ENCODE peak calls at places on chromosomes 5 and 9, in seven cellular contexts. B, O, I, V, T, L and E are unnamed samples.

GRCh38 chr5:11269515-11269914 is 508.5 kb upstream of the DAP start:
- DNase-seq in B (no peak), O (no peak), I (no peak), V (no peak), T (no peak), L (no peak), E (no peak)

GRCh38 chr5:114018178-114018577 is 343.7 kb upstream of the KCNN2 start:
- DNase-seq in B (no peak), O (no peak), I (peak; percentile 1), V (no peak), T (no peak), L (no peak), E (no peak)

GRCh38 chr9:129436751-129437625 is 183.9 kb downstream of the C9orf50 start:
- DNase-seq in B (no peak), O (peak; percentile 85), I (peak; percentile 57), V (peak; percentile 85), T (peak; percentile 90), L (peak; percentile 36), E (peak; percentile 84)

GRCh38 chr9:75239176-75239575 is 150.9 kb downstream of the OSTF1 start:
- DNase-seq in B (no peak), O (peak; percentile 55), I (peak; percentile 29), V (peak; percentile 56), T (no peak), L (no peak), E (no peak)

GRCh38 chr9:108245331-108245730 is 610.5 kb downstream of the ACTL7B start:
- DNase-seq in B (no peak), O (no peak), I (no peak), V (no peak), T (no peak), L (no peak), E (no peak)

GRCh38 chr5:96855041-96855872 is 21.0 kb upstream of the ERAP2 start:
- DNase-seq in B (no peak), O (no peak), I (peak; percentile 84), V (no peak), T (no peak), L (no peak), E (no peak)

GRCh38 chr5:123819818-123820217 is 307.8 kb downstream of the CSNK1G3 start:
- DNase-seq in B (no peak), O (no peak), I (peak; percentile 93), V (no peak), T (no peak), L (no peak), E (no peak)

GRCh38 chr5:157342822-157343402 is 77.0 kb downstream of the CYFIP2 start:
- DNase-seq in B (no peak), O (peak; percentile 31), I (no peak), V (no peak), T (no peak), L (no peak), E (no peak)

GRCh38 chr5:40093550-40093949 is 586.2 kb upstream of the PTGER4 start:
- DNase-seq in B (no peak), O (no peak), I (no peak), V (no peak), T (no peak), L (no peak), E (no peak)

GRCh38 chr9:98330831-98331230 is 75.4 kb upstream of the TBC1D2 start:
- DNase-seq in B (no peak), O (no peak), I (peak; percentile 97), V (no peak), T (no peak), L (no peak), E (no peak)

GRCh38 chr9:118896356-118897000 is 472.8 kb downstream of the BRINP1 start:
- DNase-seq in B (no peak), O (no peak), I (no peak), V (no peak), T (no peak), L (no peak), E (no peak)

GRCh38 chr5:63916786-63917185 is 45.5 kb downstream of the HTR1A start:
- DNase-seq in B (no peak), O (no peak), I (no peak), V (no peak), T (no peak), L (no peak), E (no peak)

GRCh38 chr5:80182802-80183645 is 72.8 kb downstream of the SERINC5 start:
- DNase-seq in B (no peak), O (no peak), I (no peak), V (no peak), T (no peak), L (no peak), E (no peak)

GRCh38 chr5:1757511-1757910 is 42.1 kb downstream of the MRPL36 start:
- DNase-seq in B (no peak), O (peak; percentile 24), I (no peak), V (no peak), T (peak; percentile 13), L (no peak), E (peak; percentile 2)

GRCh38 chr5:5340206-5340729 is 82.2 kb upstream of the ICE1 start:
- DNase-seq in B (no peak), O (peak; percentile 28), I (peak; percentile 83), V (peak; percentile 17), T (peak; percentile 87), L (peak; percentile 72), E (peak; percentile 90)

GRCh38 chr9:88303785-88304495 is 84.3 kb upstream of the SPIN1 start:
- DNase-seq in B (peak; percentile 23), O (no peak), I (peak; percentile 58), V (no peak), T (no peak), L (no peak), E (no peak)

GRCh38 chr5:172632346-172633092 is 8.5 kb upstream of the NEURL1B start:
- DNase-seq in B (no peak), O (no peak), I (no peak), V (no peak), T (no peak), L (no peak), E (no peak)

GRCh38 chr9:109574061-109574882 is 76.2 kb upstream of the PTPN3 start:
- DNase-seq in B (peak; percentile 5), O (no peak), I (peak; percentile 68), V (peak; percentile 14), T (no peak), L (no peak), E (no peak)

GRCh38 chr5:178462846-178463245 is 127.3 kb downstream of the COL23A1 start:
- DNase-seq in B (no peak), O (no peak), I (no peak), V (peak; percentile 93), T (no peak), L (no peak), E (no peak)

GRCh38 chr5:67515020-67515689 is 318.6 kb upstream of the CD180 start:
- DNase-seq in B (no peak), O (no peak), I (no peak), V (no peak), T (no peak), L (no peak), E (no peak)

GRCh38 chr5:16547200-16547842 is 69.5 kb downstream of the RETREG1 start:
- DNase-seq in B (no peak), O (no peak), I (no peak), V (no peak), T (no peak), L (no peak), E (no peak)

GRCh38 chr9:96874947-96875459 is 20.7 kb upstream of the ZNF782 start:
- DNase-seq in B (peak; percentile 40), O (peak; percentile 72), I (peak; percentile 59), V (peak; percentile 65), T (no peak), L (peak; percentile 71), E (no peak)

DNA sequence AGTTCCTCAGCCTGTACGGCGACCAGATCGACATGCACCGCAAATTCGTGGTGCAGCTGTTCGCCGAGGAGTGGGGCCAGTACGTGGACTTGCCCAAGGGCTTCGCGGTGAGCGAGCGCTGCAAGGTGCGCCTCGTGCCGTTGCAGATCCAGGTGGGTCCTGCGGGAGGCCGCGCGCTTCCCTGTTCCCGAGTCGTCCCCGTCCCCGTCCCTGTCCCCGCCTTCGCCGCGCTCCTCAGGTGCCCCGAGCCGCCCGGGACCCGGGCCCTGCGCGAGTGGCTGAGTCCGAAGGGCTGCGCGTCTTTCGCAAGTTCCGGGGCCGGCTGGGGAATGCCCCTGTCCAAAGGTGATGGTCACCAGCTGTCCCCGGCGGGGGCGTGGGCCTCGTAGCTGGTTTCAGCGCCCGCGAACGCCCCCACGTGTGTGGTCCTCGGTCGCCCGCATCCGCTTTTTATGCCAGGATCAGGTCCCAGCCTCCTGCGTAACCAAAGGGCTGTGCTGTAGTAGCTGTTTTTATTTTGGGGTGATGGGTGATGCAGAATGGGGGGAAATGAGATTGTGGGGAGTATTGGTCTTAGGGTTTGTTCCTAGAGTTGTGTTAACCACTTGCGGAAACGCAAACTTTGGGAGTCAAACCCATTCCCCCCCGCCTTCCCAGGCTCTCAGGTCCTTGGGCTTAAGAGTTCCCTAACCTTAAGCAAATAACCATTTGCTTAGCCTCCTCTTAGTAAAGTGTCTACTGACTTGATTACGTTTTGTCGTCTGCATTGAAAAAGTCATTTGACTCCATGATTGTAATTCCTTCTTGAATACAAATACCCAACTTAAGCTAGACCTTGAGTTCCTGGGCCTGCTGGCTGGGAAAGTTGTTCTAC is 612 bp downstream of the ISOC1 start:
- DNase-seq in B (peak; percentile 21), O (peak; percentile 68), I (peak; percentile 31), V (peak; percentile 69), T (peak; percentile 76), L (peak; percentile 25), E (peak; percentile 67)
- TF ChIP-seq POLR2A in B (peak; percentile 67), O (no peak), I (no peak), V (no peak), T (no peak), L (no peak), E (no peak)

GRCh38 chr5:150630016-150630415 is 10.4 kb upstream of the SYNPO start:
- DNase-seq in B (no peak), O (no peak), I (no peak), V (no peak), T (peak; percentile 53), L (no peak), E (no peak)
- H3K4me1 ChIP-seq in B (peaks cover 14% of the 10 kb centered on the region), O (peaks cover 62% of the 10 kb centered on the region), I (peaks cover 48% of the 10 kb centered on the region), V (peaks cover 60% of the 10 kb centered on the region), T (peaks cover 17% of the 10 kb centered on the region), L (peaks cover 1% of the 10 kb centered on the region), E (peaks cover 2% of the 10 kb centered on the region)

GRCh38 chr5:177220576-177220975 is 82.9 kb downstream of the RAB24 start:
- DNase-seq in B (no peak), O (no peak), I (no peak), V (peak; percentile 29), T (no peak), L (no peak), E (no peak)
- H3K36me3 ChIP-seq in B (peaks cover 8% of the 10 kb centered on the region), O (peaks cover 12% of the 10 kb centered on the region), I (peaks cover 4% of the 10 kb centered on the region), V (no peaks in the 10 kb centered on the region), T (no peaks in the 10 kb centered on the region), L (no peaks in the 10 kb centered on the region), E (no peaks in the 10 kb centered on the region)

GRCh38 chr5:115298811-115299210 is 2.4 kb upstream of the CCDC112 start:
- DNase-seq in B (no peak), O (no peak), I (no peak), V (no peak), T (no peak), L (no peak), E (no peak)

GRCh38 chr5:115297043-115297442 is 589 bp upstream of the CCDC112 start:
- DNase-seq in B (no peak), O (no peak), I (no peak), V (no peak), T (no peak), L (no peak), E (no peak)

GRCh38 chr5:115295775-115296129 is 702 bp downstream of the CCDC112 start:
- DNase-seq in B (no peak), O (no peak), I (no peak), V (no peak), T (no peak), L (no peak), E (no peak)

GRCh38 chr5:115291397-115291796 is 5.1 kb downstream of the CCDC112 start:
- DNase-seq in B (no peak), O (no peak), I (no peak), V (no peak), T (no peak), L (no peak), E (no peak)

GRCh38 chr5:115296130-115296997 is at the start of gene CCDC112:
- DNase-seq in B (peak; percentile 11), O (peak; percentile 87), I (peak; percentile 66), V (peak; percentile 78), T (peak; percentile 57), L (peak; percentile 58), E (peak; percentile 79)
- TF ChIP-seq POLR2A in B (peak; percentile 64), O (no peak), I (peak; percentile 29), V (peak; percentile 76), T (no peak), L (no peak), E (peak; percentile 36)